ENCODE peak calls at places on chromosome 11, in ten cellular contexts. Q is AG09309, U is gastrocnemius medialis, V is foreskin fibroblast, N is transverse colon, J is esophagus squamous epithelium, A is left ventricle myocardium inferior, Y is heart left ventricle, G is GM12865, W is RWPE1. D is an unnamed sample.

GRCh38 chr11:77136074-77136473 is 8.0 kb downstream of the MYO7A start:
- DNase-seq in W (peak; percentile 16), Q (no peak), A (no peak), U (no peak), G (no peak), Y (no peak), V (no peak), N (no peak), J (no peak), D (no peak)

GRCh38 chr11:8209208-8209807 is 40.5 kb upstream of the RIC3 start:
- DNase-seq in N (no peak), W (no peak), U (no peak), J (no peak), Y (no peak), V (no peak), A (peak; percentile 33), G (peak; percentile 42), Q (no peak), D (no peak)

GRCh38 chr11:1760351-1761109 is 3.2 kb downstream of the CTSD start:
- DNase-seq in Q (no peak), W (no peak), V (peak; percentile 66), Y (peak; percentile 96), J (no peak), A (peak; percentile 89), N (peak; percentile 71), U (peak; percentile 91), G (no peak), D (peak; percentile 90)

GRCh38 chr11:18384157-18384641 is 10.2 kb upstream of the LDHA start:
- DNase-seq in V (peak; percentile 89), U (peak; percentile 41), Y (peak; percentile 78), W (peak; percentile 69), G (no peak), N (peak; percentile 85), A (peak; percentile 48), Q (peak; percentile 92), J (no peak), D (peak; percentile 68)

GRCh38 chr11:62108971-62109391 is 14.8 kb upstream of the INCENP start:
- DNase-seq in Q (no peak), N (no peak), V (no peak), A (no peak), Y (no peak), J (no peak), W (peak; percentile 16), G (no peak), U (no peak), D (no peak)

GRCh38 chr11:34641456-34641855 is 20.6 kb downstream of the EHF start:
- DNase-seq in J (no peak), G (no peak), U (no peak), Q (no peak), N (no peak), A (no peak), W (no peak), Y (no peak), V (no peak), D (no peak)

GRCh38 chr11:31808268-31808667 is 2.9 kb downstream of the PAX6 start:
- DNase-seq in G (no peak), A (no peak), U (no peak), J (no peak), Q (no peak), V (no peak), W (no peak), Y (no peak), N (no peak), D (no peak)

GRCh38 chr11:65915821-65916251 is 3.0 kb downstream of the C11orf68 start:
- DNase-seq in Q (peak; percentile 90), Y (peak; percentile 93), G (no peak), N (peak; percentile 74), W (peak; percentile 95), J (no peak), U (peak; percentile 93), V (peak; percentile 99), A (peak; percentile 71), D (peak; percentile 56)

GRCh38 chr11:72069200-72069599 is 11.1 kb downstream of the NUMA1 start:
- DNase-seq in W (no peak), J (no peak), G (peak; percentile 36), U (no peak), Q (no peak), Y (no peak), N (no peak), V (peak; percentile 54), A (no peak), D (no peak)

GRCh38 chr11:72072348-72072747 is 8.0 kb downstream of the NUMA1 start:
- DNase-seq in U (no peak), V (peak; percentile 78), G (no peak), J (no peak), Q (peak; percentile 17), Y (no peak), A (no peak), N (no peak), W (peak; percentile 37), D (no peak)

GRCh38 chr11:72070486-72070885 is 9.9 kb downstream of the NUMA1 start:
- DNase-seq in U (no peak), V (no peak), G (no peak), Y (no peak), W (no peak), J (no peak), A (no peak), N (no peak), Q (no peak), D (no peak)

GRCh38 chr11:72067676-72068075 is 12.7 kb downstream of the NUMA1 start:
- DNase-seq in Y (no peak), A (no peak), W (no peak), Q (no peak), J (no peak), N (no peak), G (no peak), V (no peak), U (no peak), D (no peak)

DNA sequence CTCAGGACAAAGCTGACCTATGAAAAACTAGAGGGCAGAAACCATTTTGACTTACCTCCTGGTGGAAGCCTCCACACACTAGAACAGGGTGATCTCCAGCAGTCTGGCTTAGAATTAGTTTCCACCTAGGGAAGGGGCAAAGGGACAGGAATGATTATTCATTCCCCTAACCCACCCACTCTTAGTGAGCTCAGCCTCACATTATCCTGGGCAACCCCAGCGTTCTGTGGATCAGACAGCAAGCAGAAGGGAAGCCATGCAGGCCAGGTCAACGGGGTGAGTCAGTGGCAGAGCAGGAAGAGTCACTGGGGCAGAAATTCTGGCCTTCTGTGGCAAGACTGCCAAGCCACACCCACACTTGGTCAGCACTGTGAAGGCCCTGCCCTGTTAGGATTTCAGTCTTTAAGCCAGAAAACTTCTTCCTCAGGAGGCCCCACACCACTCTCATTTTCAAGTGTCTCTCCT is 10.5 kb downstream of the NUMA1 start:
- DNase-seq in W (peak; percentile 69), V (peak; percentile 90), U (peak; percentile 77), J (no peak), G (peak; percentile 79), N (peak; percentile 83), Q (peak; percentile 40), Y (peak; percentile 91), A (peak; percentile 79), D (peak; percentile 85)
- TF ChIP-seq CTCF in W (no peak), V (no peak), U (no peak), J (no peak), G (no peak), N (no peak), Q (no peak), Y (no peak), A (no peak), D (no peak)

GRCh38 chr11:45253640-45254039 is 32.5 kb downstream of the SYT13 start:
- DNase-seq in J (no peak), V (no peak), N (no peak), Q (no peak), U (no peak), W (no peak), Y (no peak), G (no peak), A (no peak), D (no peak)

GRCh38 chr11:45252877-45253276 is 33.3 kb downstream of the SYT13 start:
- DNase-seq in G (no peak), Q (no peak), W (no peak), Y (no peak), J (no peak), V (no peak), N (no peak), A (no peak), U (no peak), D (no peak)

GRCh38 chr11:45250035-45250693 is 36.0 kb downstream of the SYT13 start:
- DNase-seq in U (no peak), A (no peak), G (peak; percentile 40), J (no peak), Y (no peak), W (no peak), Q (no peak), N (no peak), V (no peak), D (no peak)

GRCh38 chr11:45254070-45254469 is 32.1 kb downstream of the SYT13 start:
- DNase-seq in G (no peak), N (no peak), J (no peak), W (no peak), V (no peak), Y (no peak), A (no peak), U (no peak), Q (no peak), D (no peak)

DNA sequence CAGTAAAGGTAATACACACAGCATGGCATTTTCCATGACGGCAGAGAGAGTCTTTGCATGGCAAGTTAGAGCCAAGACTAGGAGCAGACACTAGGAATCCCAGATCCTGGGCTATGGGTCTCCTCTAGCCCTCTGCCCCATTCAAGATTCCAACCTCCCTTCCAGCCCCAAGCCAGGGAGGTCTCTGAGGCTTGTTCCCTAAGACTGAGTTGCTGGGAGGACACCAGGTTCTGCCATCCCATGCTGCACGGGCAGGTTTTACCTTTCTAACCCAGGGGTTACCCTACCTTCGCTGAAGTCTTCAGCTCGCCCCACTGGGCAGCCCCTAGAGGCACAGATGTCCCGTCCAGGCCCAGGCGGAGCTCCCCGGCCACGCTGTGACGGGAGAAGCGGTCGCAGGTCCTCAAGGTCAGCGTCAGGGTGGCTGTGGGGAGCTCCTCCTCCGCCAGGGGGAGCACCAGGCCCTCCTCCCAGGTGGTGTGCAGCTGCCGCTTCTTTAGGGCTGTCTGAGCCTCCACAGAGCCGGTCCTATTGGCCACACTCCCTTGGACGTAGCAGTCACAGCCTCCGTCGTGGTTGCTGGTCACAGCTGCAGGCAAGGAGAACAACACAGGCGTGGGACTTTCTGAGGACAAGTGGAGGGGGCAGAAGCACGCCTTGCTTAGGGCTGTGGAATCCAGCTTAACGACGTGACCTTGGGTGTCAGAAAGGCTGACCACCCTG is 33.8 kb downstream of the SYT13 start:
- DNase-seq in W (peak; percentile 45), A (peak; percentile 64), V (no peak), G (peak; percentile 57), Q (no peak), N (peak; percentile 84), Y (peak; percentile 68), J (no peak), U (peak; percentile 28), D (no peak)
- TF ChIP-seq CTCF in W (peak; percentile 32), A (peak; percentile 81), V (peak; percentile 69), G (peak; percentile 78), Q (peak; percentile 73), N (peak; percentile 65), Y (peak; percentile 47), J (peak; percentile 70), U (peak; percentile 50), D (peak; percentile 49)

DNA sequence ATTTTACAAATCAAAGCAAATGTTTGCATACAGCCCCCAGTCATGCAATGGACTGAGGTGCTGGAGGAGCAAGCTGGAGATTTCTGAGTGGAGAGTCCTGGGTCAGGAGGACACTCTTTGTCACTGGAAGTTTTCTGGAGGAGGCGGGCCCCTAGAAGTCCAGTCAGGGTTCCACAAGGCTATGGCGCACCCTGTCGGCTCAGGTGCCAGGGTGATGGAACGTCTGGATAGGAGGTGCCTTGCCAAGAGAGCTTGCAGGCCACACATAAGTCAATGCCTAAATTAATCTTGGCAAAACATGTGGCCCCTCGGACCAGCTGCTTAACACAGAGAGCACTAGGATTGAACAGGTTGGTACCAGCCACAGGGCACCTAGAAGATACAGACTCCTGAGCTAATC is 174.7 kb upstream of the CADM1 start:
- DNase-seq in N (peak; percentile 51), A (no peak), J (no peak), Y (peak; percentile 56), Q (no peak), V (no peak), G (no peak), U (no peak), W (no peak), D (no peak)
- TF ChIP-seq CTCF in N (no peak), A (peak; percentile 47), J (no peak), Y (no peak), Q (no peak), V (no peak), G (no peak), U (no peak), W (no peak), D (no peak)

GRCh38 chr11:118791961-118792578 is 1.1 kb upstream of the DDX6 start:
- DNase-seq in G (peak; percentile 62), Q (no peak), N (peak; percentile 45), U (peak; percentile 5), W (peak; percentile 16), Y (peak; percentile 43), J (no peak), A (no peak), V (no peak), D (peak; percentile 63)

GRCh38 chr11:118789501-118790356 is 1.2 kb downstream of the DDX6 start:
- DNase-seq in U (no peak), J (no peak), N (no peak), A (no peak), W (peak; percentile 23), Y (no peak), G (peak; percentile 68), V (no peak), Q (no peak), D (no peak)

GRCh38 chr11:118790357-118791014 is 478 bp downstream of the DDX6 start:
- DNase-seq in U (peak; percentile 35), J (peak; percentile 31), Q (peak; percentile 18), V (no peak), N (peak; percentile 71), W (peak; percentile 41), Y (peak; percentile 63), A (peak; percentile 58), G (peak; percentile 80), D (peak; percentile 75)

GRCh38 chr11:118792642-118793124 is 1.7 kb upstream of the DDX6 start:
- DNase-seq in Q (peak; percentile 38), N (peak; percentile 85), Y (peak; percentile 74), U (peak; percentile 48), G (peak; percentile 96), J (peak; percentile 37), W (peak; percentile 90), A (peak; percentile 49), V (peak; percentile 85), D (peak; percentile 76)

GRCh38 chr11:118791015-118791960 is at the start of gene DDX6:
- DNase-seq in G (peak; percentile 93), A (peak; percentile 93), Q (peak; percentile 44), V (peak; percentile 89), J (peak; percentile 70), W (peak; percentile 88), U (peak; percentile 86), Y (peak; percentile 94), N (peak; percentile 92), D (peak; percentile 93)
- TF ChIP-seq CTCF in G (peak; percentile 37), A (peak; percentile 44), Q (peak; percentile 36), V (peak; percentile 2), J (peak; percentile 41), W (peak; percentile 17), U (peak; percentile 43), Y (peak; percentile 45), N (peak; percentile 5), D (peak; percentile 36)

D was measured in right lobe of liver.